ENCODE peak calls at places on chromosomes 2 and 18, in nine cellular contexts. E, W, G, D, C, I, H, P and X are unnamed samples.
A peak's percentile ranks its signal among the peaks of the same experiment; 100 is the strongest.

GRCh38 chr18:49459404-49460171 is 857 bp downstream of the DYM start:
- DNase-seq in E (no peak), H (no peak), I (no peak), G (no peak), W (peak; percentile 20), D (peak; percentile 26), P (peak; percentile 13), C (no peak), X (no peak)

GRCh38 chr2:174145827-174146226 is 102.5 kb downstream of the OLA1 start:
- DNase-seq in E (peak; percentile 47), P (no peak), D (no peak), W (no peak), C (no peak), I (no peak), H (no peak), G (no peak), X (no peak)

GRCh38 chr2:58336416-58336815 is 95.3 kb upstream of the FANCL start:
- DNase-seq in G (no peak), H (no peak), I (no peak), E (no peak), P (peak; percentile 34), D (no peak), C (no peak), W (no peak), X (no peak)

GRCh38 chr2:239456940-239457339 is 56.1 kb upstream of the HDAC4 start:
- DNase-seq in H (no peak), P (no peak), G (peak; percentile 43), I (no peak), C (no peak), D (no peak), E (peak; percentile 4), W (no peak), X (no peak)

GRCh38 chr18:59460060-59460395 is 101.0 kb upstream of the LMAN1 start:
- DNase-seq in H (no peak), I (no peak), W (no peak), D (no peak), E (no peak), P (peak; percentile 13), C (no peak), G (no peak), X (no peak)

GRCh38 chr2:45980161-45980852 is 316.9 kb upstream of the EPAS1 start:
- DNase-seq in I (no peak), E (no peak), C (no peak), W (no peak), H (no peak), P (no peak), D (no peak), G (no peak), X (no peak)

GRCh38 chr2:8622199-8622911 is 59.5 kb upstream of the ID2 start:
- DNase-seq in W (no peak), G (no peak), D (no peak), H (no peak), I (peak; percentile 28), C (no peak), P (no peak), E (no peak), X (no peak)

GRCh38 chr2:70686577-70687460 is 81.2 kb downstream of the ADD2 start:
- DNase-seq in H (no peak), P (peak; percentile 75), W (no peak), C (no peak), D (peak; percentile 93), G (peak; percentile 38), E (peak; percentile 89), I (no peak), X (no peak)

GRCh38 chr2:148877403-148877740 is 2.3 kb downstream of the KIF5C start:
- DNase-seq in H (no peak), C (no peak), G (no peak), E (no peak), P (no peak), W (no peak), I (no peak), D (no peak), X (peak; percentile 91)

GRCh38 chr2:160229591-160229990 is 29.5 kb upstream of the ITGB6 start:
- DNase-seq in P (no peak), D (no peak), H (no peak), G (no peak), E (no peak), C (no peak), I (no peak), W (no peak), X (no peak)

GRCh38 chr2:219737270-219737691 is 109.9 kb downstream of the SLC4A3 start:
- DNase-seq in I (no peak), P (peak; percentile 48), C (no peak), W (no peak), E (no peak), G (no peak), H (no peak), D (peak; percentile 10), X (no peak)

GRCh38 chr2:108637304-108637669 is 82.0 kb upstream of the RANBP2 start:
- DNase-seq in I (no peak), H (peak; percentile 77), P (no peak), C (peak; percentile 45), G (peak; percentile 80), W (peak; percentile 44), E (no peak), D (no peak), X (no peak)

GRCh38 chr2:79180092-79180491 is 20.5 kb upstream of the REG3A start:
- DNase-seq in I (no peak), H (no peak), E (no peak), G (no peak), P (peak; percentile 21), D (no peak), W (peak; percentile 20), C (peak; percentile 37), X (no peak)

GRCh38 chr2:71530246-71530986 is 77.1 kb downstream of the DYSF start:
- DNase-seq in E (peak; percentile 71), C (peak; percentile 38), G (peak; percentile 54), D (peak; percentile 83), P (peak; percentile 74), W (no peak), H (no peak), I (no peak), X (no peak)

GRCh38 chr18:22668496-22668895 is 250.8 kb upstream of the CTAGE1 start:
- DNase-seq in W (no peak), H (no peak), D (no peak), G (no peak), E (no peak), P (no peak), I (no peak), C (no peak), X (no peak)

GRCh38 chr2:149448315-149448714 is 117.9 kb downstream of the LYPD6 start:
- DNase-seq in D (no peak), H (no peak), P (no peak), E (no peak), I (no peak), G (no peak), C (no peak), W (no peak), X (no peak)

GRCh38 chr2:225076125-225076524 is 33.9 kb upstream of the DOCK10 start:
- DNase-seq in W (no peak), D (no peak), I (no peak), E (no peak), P (no peak), G (no peak), H (no peak), C (no peak), X (no peak)

DNA sequence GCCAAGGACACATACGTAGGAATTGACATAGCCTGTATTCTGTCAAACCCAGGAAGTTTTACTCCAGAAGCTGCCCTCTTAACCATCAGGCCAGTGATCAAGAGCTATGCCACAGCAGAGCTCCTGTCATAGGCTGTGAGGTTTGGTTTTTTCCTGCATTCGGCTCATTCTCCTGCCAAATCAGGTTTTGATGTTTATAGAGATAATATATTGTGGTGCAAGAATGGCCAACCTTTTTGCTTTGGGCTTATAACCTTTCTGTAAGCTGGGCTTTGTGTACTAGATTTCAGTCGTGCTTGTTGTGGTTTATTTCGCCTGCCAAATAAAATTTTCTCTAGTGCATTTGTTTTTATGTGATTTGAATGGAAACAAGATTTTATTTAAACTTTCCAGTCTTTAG is 2.4 kb downstream of the KDM3A start:
- DNase-seq in I (no peak), C (no peak), W (no peak), P (no peak), G (no peak), H (no peak), E (no peak), D (no peak), X (no peak)
- H3K4me1 ChIP-seq in I (peaks cover 58% of the 10 kb centered on the region), C (peaks cover 51% of the 10 kb centered on the region), W (peaks cover 22% of the 10 kb centered on the region), P (peaks cover 16% of the 10 kb centered on the region), G (peaks cover 47% of the 10 kb centered on the region), H (peaks cover 55% of the 10 kb centered on the region), E (no peaks in the 10 kb centered on the region), D (peaks cover 11% of the 10 kb centered on the region), X (peaks cover 7% of the 10 kb centered on the region)

DNA sequence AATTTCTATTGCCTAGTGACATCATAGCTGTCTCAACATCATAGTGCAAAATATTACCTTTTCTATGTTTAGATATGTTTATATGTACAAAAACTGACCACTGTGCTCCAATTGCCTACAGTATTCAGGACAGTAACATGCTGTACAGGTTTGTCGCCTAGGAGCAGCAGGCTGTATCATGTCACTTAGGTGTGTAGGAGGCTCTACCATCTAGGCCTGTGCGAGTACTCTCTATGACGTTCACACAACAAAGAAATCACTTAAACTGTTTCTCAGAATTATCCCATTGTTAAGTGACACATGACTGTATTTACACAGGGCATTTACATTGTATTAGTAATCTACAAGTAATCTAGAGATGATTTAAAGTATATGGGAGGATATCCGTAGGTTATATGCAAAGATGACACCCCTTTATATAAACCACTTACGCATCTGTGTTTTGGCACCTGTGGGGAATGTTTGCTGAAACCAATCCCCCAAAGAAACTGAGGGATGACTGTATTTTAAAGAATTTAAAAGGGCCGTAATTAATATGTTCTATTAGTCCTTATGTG is 24.7 kb downstream of the IL1R2 start:
- DNase-seq in E (no peak), P (no peak), G (no peak), I (no peak), D (no peak), H (no peak), W (no peak), C (no peak), X (no peak)
- H3K4me1 ChIP-seq in E (no peaks in the 10 kb centered on the region), P (no peaks in the 10 kb centered on the region), G (peaks cover 9% of the 10 kb centered on the region), I (peaks cover 12% of the 10 kb centered on the region), D (peaks cover 16% of the 10 kb centered on the region), H (peaks cover 4% of the 10 kb centered on the region), W (no peaks in the 10 kb centered on the region), C (no peaks in the 10 kb centered on the region), X (peaks cover 2% of the 10 kb centered on the region)

GRCh38 chr2:171158790-171159325 is 1.8 kb downstream of the TLK1 start:
- DNase-seq in I (no peak), D (peak; percentile 23), G (no peak), W (no peak), E (no peak), P (peak; percentile 35), C (no peak), H (no peak), X (no peak)
- H3K4me1 ChIP-seq in I (peaks cover 28% of the 10 kb centered on the region), D (peaks cover 34% of the 10 kb centered on the region), G (peaks cover 21% of the 10 kb centered on the region), W (peaks cover 12% of the 10 kb centered on the region), E (no peaks in the 10 kb centered on the region), P (peaks cover 30% of the 10 kb centered on the region), C (peaks cover 37% of the 10 kb centered on the region), H (peaks cover 38% of the 10 kb centered on the region), X (no peaks in the 10 kb centered on the region)

DNA sequence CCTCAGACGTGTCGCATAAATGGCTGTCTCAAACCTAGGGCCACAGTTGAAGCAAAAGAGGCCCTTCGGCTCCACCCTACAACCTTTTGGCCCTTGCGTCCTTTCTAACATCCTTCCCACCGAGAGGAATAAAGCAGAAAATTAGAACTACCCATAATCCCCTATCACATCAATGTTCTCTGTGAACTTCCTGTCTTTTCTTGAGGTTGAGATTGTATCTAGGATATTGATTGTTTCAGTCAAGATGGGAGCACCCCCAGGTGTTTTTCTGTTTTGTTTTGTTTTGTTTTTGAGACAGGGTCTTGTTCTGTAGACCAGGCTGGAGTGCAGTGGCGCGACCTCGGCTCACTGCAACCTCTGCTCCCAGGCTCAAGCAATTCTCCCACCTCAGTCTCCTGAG is 23.6 kb downstream of the INPP5D start:
- DNase-seq in H (no peak), W (no peak), I (no peak), P (no peak), C (no peak), D (no peak), E (no peak), G (no peak), X (no peak)
- H3K4me1 ChIP-seq in H (peaks cover 20% of the 10 kb centered on the region), W (no peaks in the 10 kb centered on the region), I (peaks cover 89% of the 10 kb centered on the region), P (peaks cover 31% of the 10 kb centered on the region), C (peaks cover 4% of the 10 kb centered on the region), D (no peaks in the 10 kb centered on the region), E (no peaks in the 10 kb centered on the region), G (no peaks in the 10 kb centered on the region), X (no peaks in the 10 kb centered on the region)